ENCODE peak calls at places on chromosomes 4 and X, in eight cellular contexts. C is GM23248, B is OCI-LY7, I is PC-3, M is GM23338, L is MM.1S, H is SK-N-SH, W is Karpas-422. R is an unnamed sample. For H3K9me2, the result is how much of the 10 kb centered on the place peaks cover.

GRCh38 chr4:84379881-84380618 is 119.0 kb downstream of the NKX6-1 start:
- DNase-seq in C (peak), B (no peak), I (peak), M (peak), L (no peak), H (no peak), W (no peak), R (peak)

GRCh38 chrX:31547416-31547815 is 475.6 kb upstream of the FTHL17 start:
- DNase-seq in C (peak), B (no peak), I (no peak), M (no peak), L (no peak), H (no peak), W (no peak), R (no peak)

GRCh38 chr4:87005690-87006461 is 71.1 kb downstream of the AFF1 start:
- DNase-seq in C (peak), B (peak), I (peak), M (peak), L (peak), H (peak), W (peak), R (no peak)

GRCh38 chr4:40731792-40732245 is 17.9 kb upstream of the NSUN7 start:
- DNase-seq in C (no peak), B (no peak), I (no peak), M (no peak), L (no peak), H (peak), W (no peak), R (no peak)

GRCh38 chrX:105909576-105909975 is 87.2 kb downstream of the NRK start:
- DNase-seq in C (no peak), B (no peak), I (no peak), M (no peak), L (no peak), H (no peak), W (no peak), R (no peak)

GRCh38 chrX:140923118-140923517 is 79.3 kb upstream of the SPANXB1 start:
- DNase-seq in C (no peak), B (no peak), I (no peak), M (no peak), L (no peak), H (no peak), W (no peak), R (no peak)

GRCh38 chr4:54525602-54526001 is 132.2 kb upstream of the KIT start:
- DNase-seq in C (peak), B (no peak), I (peak), M (no peak), L (no peak), H (no peak), W (no peak), R (no peak)

GRCh38 chr4:73817341-73817740 is 19.1 kb upstream of the CXCL6 start:
- DNase-seq in C (no peak), B (no peak), I (peak), M (peak), L (peak), H (no peak), W (no peak), R (no peak)

GRCh38 chr4:18847276-18847890 is 825.8 kb upstream of the LCORL start:
- DNase-seq in C (no peak), B (no peak), I (peak), M (no peak), L (no peak), H (no peak), W (no peak), R (no peak)

GRCh38 chr4:147837854-147838253 is 106.0 kb downstream of the ARHGAP10 start:
- DNase-seq in C (no peak), B (no peak), I (no peak), M (no peak), L (no peak), H (no peak), W (no peak), R (no peak)

GRCh38 chr4:107453231-107453630 is 266.8 kb downstream of the PAPSS1 start:
- DNase-seq in C (peak), B (no peak), I (no peak), M (no peak), L (no peak), H (no peak), W (no peak), R (no peak)

GRCh38 chrX:63920875-63921274 is 135.9 kb upstream of the ARHGEF9 start:
- DNase-seq in C (no peak), B (peak), I (no peak), M (no peak), L (peak), H (no peak), W (peak), R (no peak)

GRCh38 chr4:72971572-72971971 is 97.9 kb downstream of the COX18 start:
- DNase-seq in C (peak), B (no peak), I (peak), M (no peak), L (no peak), H (no peak), W (no peak), R (peak)

GRCh38 chr4:84956014-84956413 is 10.5 kb downstream of the WDFY3 start:
- DNase-seq in C (no peak), B (no peak), I (no peak), M (no peak), L (no peak), H (no peak), W (no peak), R (no peak)

GRCh38 chr4:126888968-126889367 is 743.8 kb upstream of the INTU start:
- DNase-seq in C (peak), B (no peak), I (peak), M (no peak), L (no peak), H (no peak), W (no peak), R (no peak)

GRCh38 chr4:40453912-40454311 is 118.8 kb downstream of the CHRNA9 start:
- DNase-seq in C (no peak), B (no peak), I (no peak), M (no peak), L (no peak), H (no peak), W (no peak), R (no peak)

GRCh38 chr4:23818097-23818648 is 71.7 kb downstream of the PPARGC1A start:
- DNase-seq in C (no peak), B (no peak), I (no peak), M (no peak), L (no peak), H (no peak), W (no peak), R (no peak)

GRCh38 chrX:140180585-140180984 is 215.3 kb upstream of the CXorf66 start:
- DNase-seq in C (peak), B (no peak), I (peak), M (no peak), L (no peak), H (no peak), W (no peak), R (peak)

DNA sequence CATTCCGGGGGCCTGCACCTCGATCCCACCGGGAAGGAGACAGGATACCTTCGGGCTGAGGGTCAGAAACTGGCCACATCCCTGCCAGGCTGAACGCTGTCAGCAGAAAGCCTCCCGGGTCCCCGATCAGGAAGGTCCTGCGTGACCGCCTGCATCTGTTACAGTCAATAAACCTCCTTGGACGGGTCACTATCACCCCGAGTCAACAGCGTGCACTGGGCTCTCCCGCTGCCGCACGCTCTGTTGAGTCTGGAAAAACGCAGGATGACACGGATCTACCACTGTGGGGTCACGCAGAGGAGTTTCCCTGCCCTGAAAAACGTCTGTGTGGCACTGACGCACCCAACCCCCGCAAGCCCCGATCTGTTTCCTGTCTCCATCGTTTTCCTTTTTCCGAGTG is 12.1 kb downstream of the PPP2R3B start:
- DNase-seq in C (peak), B (no peak), I (no peak), M (no peak), L (no peak), H (peak), W (no peak), R (no peak)
- H3K4me3 ChIP-seq in C (peak), B (peak), I (peak), M (peak), L (no peak), H (no peak), W (no peak), R (no peak)

GRCh38 chrX:154457491-154458115 is 478 bp upstream of the PLXNA3 start:
- DNase-seq in C (peak), B (peak), I (peak), M (peak), L (peak), H (peak), W (peak), R (peak)

GRCh38 chrX:154458954-154459829 is 1.1 kb downstream of the PLXNA3 start:
- DNase-seq in C (peak), B (peak), I (peak), M (no peak), L (peak), H (peak), W (no peak), R (peak)

GRCh38 chrX:154460326-154460725 is 2.2 kb downstream of the PLXNA3 start:
- DNase-seq in C (peak), B (no peak), I (no peak), M (no peak), L (no peak), H (peak), W (no peak), R (no peak)

GRCh38 chrX:154459843-154460242 is 1.8 kb downstream of the PLXNA3 start:
- DNase-seq in C (peak), B (no peak), I (no peak), M (no peak), L (no peak), H (peak), W (no peak), R (no peak)

DNA sequence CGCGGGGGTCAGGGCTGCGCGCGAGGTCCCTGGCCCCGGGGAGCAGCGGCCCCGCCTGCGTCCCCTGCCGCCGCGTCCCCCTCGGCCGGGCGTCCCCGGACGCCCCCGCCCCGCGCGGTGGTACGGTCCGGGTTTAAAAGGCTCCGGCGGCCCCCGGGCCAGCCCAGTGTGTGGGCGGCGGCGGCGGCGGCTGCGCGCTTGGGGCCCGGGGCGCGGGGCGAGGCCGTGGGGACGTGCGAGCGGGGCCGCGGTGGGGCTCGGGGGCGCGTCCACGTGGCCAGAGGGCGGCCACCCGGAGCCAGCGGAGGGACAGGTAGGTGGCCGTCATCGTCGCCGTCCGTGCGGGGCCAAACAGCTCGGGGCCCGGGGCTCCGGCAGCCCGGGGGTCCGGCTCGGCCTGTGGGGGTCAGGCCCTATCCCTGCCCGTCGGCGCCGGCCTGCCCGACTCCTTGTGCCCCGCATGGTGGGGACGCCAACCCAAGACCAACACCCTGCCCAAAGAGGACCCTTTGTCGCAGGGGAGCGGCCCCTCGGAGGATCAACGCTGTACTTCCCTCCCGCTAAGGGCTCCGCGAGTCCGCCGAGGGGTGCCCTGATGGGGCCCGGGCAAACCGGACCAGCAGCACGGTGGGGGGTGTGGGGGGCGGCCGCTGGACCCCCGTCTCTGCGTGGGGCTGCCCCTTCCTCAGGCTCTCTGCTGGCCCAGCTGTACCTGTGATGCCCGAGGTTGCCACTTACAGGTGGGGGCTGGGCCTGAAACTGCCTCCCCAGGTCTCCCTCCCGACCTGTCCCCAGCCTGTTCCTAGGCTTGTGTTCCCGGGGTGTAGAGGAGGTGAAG is at the start of gene PLXNA3:
- DNase-seq in C (peak), B (peak), I (peak), M (peak), L (peak), H (peak), W (peak), R (peak)
- H3K9me2 ChIP-seq in C (under half), B (under half), I (under half), M (under half), L (under half), H (under half), W (under half), R (under half)

GRCh38 chr4:181364504-181364903 is 878.7 kb upstream of the TENM3 start:
- DNase-seq in C (no peak), B (no peak), I (no peak), M (no peak), L (no peak), H (no peak), W (no peak), R (no peak)

DNA sequence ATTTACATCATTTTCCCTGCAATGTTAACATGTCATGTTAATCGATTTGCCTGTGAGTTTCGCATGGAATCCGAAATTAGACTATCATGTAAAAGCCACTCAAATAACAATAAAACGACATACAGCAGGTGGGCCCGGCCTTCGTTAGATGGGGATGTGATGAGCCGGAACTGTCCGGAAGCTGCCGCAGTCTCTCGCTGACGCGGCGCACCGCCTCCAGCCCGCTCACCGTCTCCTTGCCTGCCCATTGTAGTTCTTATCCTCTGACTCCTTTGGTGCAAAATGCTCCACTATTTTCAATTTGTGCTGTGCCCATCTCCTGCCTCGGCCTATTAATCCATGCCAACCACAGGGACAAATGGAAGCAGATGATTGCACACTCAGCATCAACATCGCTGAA is 877.5 kb upstream of the TENM3 start:
- DNase-seq in C (no peak), B (no peak), I (no peak), M (no peak), L (no peak), H (no peak), W (no peak), R (no peak)
- H3K27ac ChIP-seq in C (no peak), B (no peak), I (no peak), M (no peak), L (no peak), H (no peak), W (no peak), R (no peak)

GRCh38 chrX:128335671-128336070 is 283.5 kb upstream of the ACTRT1 start:
- DNase-seq in C (no peak), B (no peak), I (no peak), M (no peak), L (no peak), H (peak), W (no peak), R (no peak)
- H3K4me3 ChIP-seq in C (no peak), B (no peak), I (no peak), M (no peak), L (no peak), H (no peak), W (no peak), R (no peak)

GRCh38 chr4:183636488-183636887 is 22.5 kb downstream of the RWDD4 start:
- DNase-seq in C (no peak), B (no peak), I (peak), M (peak), L (no peak), H (no peak), W (no peak), R (no peak)
- H3K9me2 ChIP-seq in C (under half), B (under half), I (under half), M (under half), L (under half), H (under half), W (under half), R (under half)

GRCh38 chr4:187996502-187997177 is 1.1 kb downstream of the ZFP42 start:
- DNase-seq in C (no peak), B (no peak), I (no peak), M (peak), L (no peak), H (no peak), W (no peak), R (no peak)
- H3K27ac ChIP-seq in C (no peak), B (no peak), I (no peak), M (peak), L (no peak), H (no peak), W (no peak), R (no peak)

DNA sequence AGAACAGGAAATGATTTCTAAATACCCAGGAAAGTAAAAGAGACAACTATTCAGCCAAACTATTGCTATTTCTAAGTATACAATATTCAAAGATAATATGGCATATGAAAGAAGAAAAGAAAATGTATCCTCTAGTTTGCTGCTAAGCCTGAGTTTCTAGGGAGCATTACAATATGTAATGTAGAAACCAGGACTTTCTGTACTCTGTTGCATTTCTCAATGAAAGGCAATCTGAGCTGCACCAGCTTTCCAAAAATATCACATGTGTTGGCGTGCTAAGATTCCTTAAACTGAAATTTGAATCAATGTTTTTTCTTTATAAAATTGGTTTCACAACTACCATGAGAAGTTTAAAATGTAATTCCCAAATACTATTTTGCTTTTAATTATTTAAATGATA is 129.6 kb downstream of the ANK2 start:
- DNase-seq in C (peak), B (no peak), I (no peak), M (no peak), L (no peak), H (no peak), W (no peak), R (no peak)
- H3K4me3 ChIP-seq in C (no peak), B (no peak), I (no peak), M (no peak), L (no peak), H (no peak), W (no peak), R (no peak)

GRCh38 chr4:109957227-109957626 is 44.5 kb downstream of the EGF start:
- DNase-seq in C (no peak), B (no peak), I (no peak), M (no peak), L (no peak), H (no peak), W (no peak), R (no peak)
- H3K9me2 ChIP-seq in C (under half), B (under half), I (under half), M (under half), L (under half), H (under half), W (under half), R (under half)

GRCh38 chrX:150933945-150934350 is 35.5 kb upstream of the CD99L2 start:
- DNase-seq in C (peak), B (no peak), I (no peak), M (no peak), L (no peak), H (no peak), W (no peak), R (no peak)
- H3K27ac ChIP-seq in C (peak), B (no peak), I (no peak), M (no peak), L (no peak), H (no peak), W (no peak), R (no peak)

GRCh38 chr4:8856835-8857590 is 14.6 kb downstream of the HMX1 start:
- DNase-seq in C (no peak), B (no peak), I (no peak), M (peak), L (no peak), H (no peak), W (no peak), R (no peak)
- H3K4me3 ChIP-seq in C (no peak), B (no peak), I (no peak), M (peak), L (peak), H (no peak), W (no peak), R (no peak)